ENCODE peak calls at places on chromosome 7, in five cellular contexts. G is amygdala; N is CD8-positive, alpha-beta memory T cell; R is caudate nucleus; V is cerebellum. T is an unnamed sample.

GRCh38 chr7:157096286-157097055 is 42.3 kb upstream of the UBE3C start:
- DNase-seq in R (no peak), V (no peak), G (no peak), N (no peak), T (no peak)

GRCh38 chr7:8442814-8443304 is 9.4 kb downstream of the NXPH1 start:
- DNase-seq in G (peak), V (no peak), R (no peak), N (peak), T (peak)

GRCh38 chr7:96921231-96921630 is 84.1 kb upstream of the DLX6 start:
- DNase-seq in R (no peak), V (no peak), N (no peak), G (no peak), T (no peak)

GRCh38 chr7:46468753-46469356 is 547.8 kb upstream of the IGFBP3 start:
- DNase-seq in G (no peak), R (no peak), N (no peak), V (no peak), T (peak)

GRCh38 chr7:75567948-75568595 is 76.0 kb downstream of the SPDYE5 start:
- DNase-seq in R (no peak), V (peak), G (peak), N (no peak), T (no peak)

GRCh38 chr7:32051128-32051527 is 19.1 kb downstream of the PDE1C start:
- DNase-seq in N (no peak), G (no peak), V (no peak), R (no peak), T (no peak)

GRCh38 chr7:26813426-26813825 is 51.0 kb downstream of the SKAP2 start:
- DNase-seq in R (no peak), V (no peak), G (no peak), N (no peak), T (peak)

GRCh38 chr7:139855498-139856270 is 26.6 kb downstream of the TBXAS1 start:
- DNase-seq in R (no peak), G (peak), V (no peak), N (no peak), T (no peak)

GRCh38 chr7:123905714-123906113 is 19.3 kb upstream of the SPAM1 start:
- DNase-seq in R (no peak), G (no peak), N (no peak), V (no peak), T (no peak)

GRCh38 chr7:108291791-108292440 is 161.8 kb upstream of the LAMB4 start:
- DNase-seq in R (no peak), N (no peak), V (no peak), G (no peak), T (peak)

GRCh38 chr7:130554481-130554880 is 62.6 kb downstream of the MEST start:
- DNase-seq in G (no peak), N (no peak), R (no peak), V (no peak), T (no peak)

GRCh38 chr7:135411098-135411497 is 98.8 kb downstream of the CNOT4 start:
- DNase-seq in N (no peak), V (no peak), G (no peak), R (no peak), T (no peak)

GRCh38 chr7:54992876-54993490 is 25.8 kb upstream of the EGFR start:
- DNase-seq in V (no peak), N (no peak), G (no peak), R (no peak), T (peak)

GRCh38 chr7:34709771-34710170 is 51.8 kb downstream of the NPSR1 start:
- DNase-seq in N (no peak), G (no peak), V (peak), R (no peak), T (no peak)